ENCODE peak calls at places on chromosomes 3 and 15, in eight cellular contexts. B is heart left ventricle, N is AG04450, K is pancreas, T is MM.1S, A is right lobe of liver, M is GM06990, P is esophagus muscularis mucosa. R is an unnamed sample.

GRCh38 chr3:110362756-110363155 is 708.9 kb upstream of the NECTIN3 start:
- DNase-seq in B (no peak), T (no peak), M (no peak), N (no peak), P (no peak), A (no peak), K (no peak), R (no peak)

GRCh38 chr3:181300033-181300432 is 310.5 kb upstream of the DNAJC19 start:
- DNase-seq in T (no peak), B (no peak), M (no peak), N (no peak), A (no peak), K (no peak), P (no peak), R (no peak)

GRCh38 chr3:55654123-55654787 is 167.1 kb upstream of the WNT5A start:
- DNase-seq in M (peak), T (peak), A (no peak), N (no peak), B (no peak), K (no peak), P (no peak), R (peak)

GRCh38 chr15:47244361-47244760 is 472.9 kb upstream of the SEMA6D start:
- DNase-seq in B (no peak), K (no peak), A (no peak), P (no peak), M (no peak), T (no peak), N (no peak), R (no peak)

GRCh38 chr15:45471151-45471550 is 51.4 kb downstream of the SLC30A4 start:
- DNase-seq in T (no peak), N (no peak), P (no peak), K (no peak), B (no peak), M (no peak), A (no peak), R (no peak)

GRCh38 chr3:42376397-42376798 is 34.0 kb downstream of the LYZL4 start:
- DNase-seq in N (peak), B (peak), T (no peak), P (peak), A (no peak), K (no peak), M (no peak), R (no peak)

GRCh38 chr3:79724206-79724605 is 43.6 kb downstream of the ROBO1 start:
- DNase-seq in M (no peak), B (no peak), N (no peak), T (no peak), P (no peak), A (no peak), K (no peak), R (no peak)

GRCh38 chr3:186209810-186210752 is 101.2 kb upstream of the ETV5 start:
- DNase-seq in B (peak), M (peak), T (no peak), K (peak), N (peak), A (no peak), P (no peak), R (peak)

GRCh38 chr15:80660114-80660513 is 35.0 kb upstream of the ABHD17C start:
- DNase-seq in T (no peak), B (no peak), K (no peak), P (no peak), N (no peak), M (no peak), A (peak), R (no peak)

GRCh38 chr15:34456658-34457057 is 19.1 kb upstream of the GOLGA8A start:
- DNase-seq in T (no peak), B (no peak), N (no peak), K (no peak), M (no peak), A (no peak), P (no peak), R (no peak)

GRCh38 chr3:175386630-175387029 is 527.5 kb downstream of the NAALADL2 start:
- DNase-seq in T (no peak), K (no peak), M (no peak), P (no peak), N (peak), A (no peak), B (no peak), R (no peak)

GRCh38 chr15:38059665-38060064 is 125.2 kb downstream of the TMCO5A start:
- DNase-seq in N (no peak), B (no peak), M (no peak), T (peak), K (no peak), P (no peak), A (no peak), R (no peak)

GRCh38 chr15:40460404-40460803 is 10.4 kb upstream of the CHST14 start:
- DNase-seq in P (no peak), A (no peak), N (no peak), B (no peak), K (no peak), T (no peak), M (no peak), R (no peak)

GRCh38 chr3:123348471-123349200 is 100.3 kb downstream of the ADCY5 start:
- DNase-seq in M (no peak), K (no peak), B (no peak), T (no peak), P (no peak), N (no peak), A (no peak), R (no peak)

GRCh38 chr15:91894606-91895005 is 41.1 kb downstream of the SLCO3A1 start:
- DNase-seq in T (no peak), K (no peak), P (no peak), A (no peak), B (no peak), M (no peak), N (no peak), R (no peak)

GRCh38 chr3:157077565-157077991 is 82.4 kb downstream of the CCNL1 start:
- DNase-seq in T (peak), P (peak), K (no peak), A (no peak), B (no peak), N (no peak), M (no peak), R (no peak)

GRCh38 chr3:187041362-187042061 is 97.8 kb downstream of the RPL39L start:
- DNase-seq in A (no peak), K (no peak), B (no peak), T (peak), M (no peak), N (no peak), P (no peak), R (no peak)

GRCh38 chr3:14547693-14548092 is 7.6 kb upstream of the GRIP2 start:
- DNase-seq in P (no peak), T (no peak), A (no peak), B (no peak), M (no peak), K (no peak), N (no peak), R (no peak)

GRCh38 chr15:101651753-101652097 is 456 bp downstream of the TM2D3 start:
- DNase-seq in P (no peak), N (no peak), B (peak), T (peak), A (peak), K (no peak), M (no peak), R (no peak)

GRCh38 chr3:86788371-86788770 is 202.6 kb downstream of the VGLL3 start:
- DNase-seq in P (no peak), N (no peak), M (no peak), A (no peak), B (no peak), T (no peak), K (no peak), R (no peak)

GRCh38 chr3:187640823-187641135 is 29.4 kb downstream of the SST start:
- DNase-seq in N (no peak), B (no peak), P (no peak), K (no peak), A (no peak), M (no peak), T (no peak), R (no peak)

GRCh38 chr3:46027736-46028397 is 584 bp upstream of the XCR1 start:
- DNase-seq in T (peak), N (no peak), P (peak), A (no peak), K (no peak), B (no peak), M (no peak), R (no peak)

GRCh38 chr3:13461169-13462124 is 18.7 kb upstream of the HDAC11 start:
- DNase-seq in M (peak), P (no peak), K (peak), N (no peak), B (peak), T (peak), A (no peak), R (peak)

GRCh38 chr3:104273046-104273649 is 1093.6 kb upstream of the ALCAM start:
- DNase-seq in B (no peak), T (peak), K (no peak), P (no peak), N (no peak), M (no peak), A (no peak), R (no peak)

GRCh38 chr3:39657775-39658174 is 151.6 kb upstream of the MYRIP start:
- DNase-seq in M (no peak), K (no peak), B (no peak), A (no peak), T (no peak), N (no peak), P (no peak), R (no peak)

GRCh38 chr3:141341536-141341935 is 26.8 kb upstream of the ZBTB38 start:
- DNase-seq in B (no peak), T (no peak), K (no peak), N (no peak), P (no peak), A (no peak), M (no peak), R (no peak)

GRCh38 chr15:67242665-67243064 is 11.8 kb downstream of the AAGAB start:
- DNase-seq in B (no peak), A (no peak), M (no peak), N (no peak), K (no peak), T (peak), P (no peak), R (no peak)

GRCh38 chr3:128515967-128516366 is 23.0 kb upstream of the GATA2 start:
- DNase-seq in K (no peak), B (no peak), A (no peak), P (no peak), T (no peak), M (no peak), N (no peak), R (no peak)

GRCh38 chr15:62803856-62804400 is 238.6 kb upstream of the TPM1 start:
- DNase-seq in M (no peak), N (no peak), A (no peak), T (no peak), K (no peak), P (no peak), B (no peak), R (no peak)

GRCh38 chr3:71087109-71088018 is 496.2 kb downstream of the FOXP1 start:
- DNase-seq in N (no peak), M (peak), P (no peak), B (no peak), K (no peak), T (peak), A (no peak), R (peak)

GRCh38 chr3:188320757-188321156 is 166.8 kb downstream of the LPP start:
- DNase-seq in T (no peak), B (no peak), M (no peak), A (no peak), N (peak), P (no peak), K (no peak), R (no peak)

DNA sequence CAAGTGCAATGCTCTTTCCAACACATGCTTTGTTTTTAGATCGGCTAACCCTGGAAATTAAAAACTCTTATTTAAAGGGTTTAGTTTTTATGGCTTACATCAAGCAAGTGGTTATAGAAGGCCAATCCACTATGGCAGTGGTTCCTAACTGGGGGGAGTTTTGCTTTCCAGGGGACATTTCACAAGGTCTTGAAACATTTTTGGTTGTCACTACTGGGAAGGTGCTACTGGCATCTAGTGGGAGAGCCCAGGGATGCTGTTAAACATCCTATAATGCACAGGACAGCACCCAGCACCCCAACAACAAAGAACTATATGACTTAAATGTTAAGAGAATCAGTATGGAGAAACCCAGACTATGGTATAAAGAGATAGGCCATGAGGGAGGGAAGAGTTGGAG is 439.0 kb downstream of the NTRK3 start:
- DNase-seq in A (no peak), M (no peak), T (no peak), B (no peak), N (no peak), K (no peak), P (peak), R (no peak)
- TF ChIP-seq CTCF in A (no peak), M (no peak), T (no peak), B (no peak), N (peak), K (no peak), P (no peak), R (no peak)

DNA sequence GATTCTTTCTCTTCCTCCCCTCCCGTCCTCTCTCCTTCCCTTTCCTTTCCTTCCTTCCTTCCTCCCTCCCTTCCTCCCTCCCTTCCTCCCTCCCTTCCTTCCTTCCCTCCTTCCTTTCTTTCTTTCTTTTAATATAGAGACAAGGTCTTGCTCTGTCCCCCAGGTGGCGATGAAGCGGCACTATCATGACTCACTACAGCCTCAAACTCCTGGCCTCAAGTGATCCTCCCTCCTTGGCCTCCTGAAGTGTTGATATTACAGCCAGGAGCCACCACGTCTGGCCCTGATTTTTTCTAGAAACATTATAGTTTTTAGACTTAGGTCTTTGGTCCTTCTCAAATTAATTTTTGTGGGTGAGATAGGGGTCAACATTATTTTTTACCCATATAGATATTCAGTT is 15.5 kb downstream of the GRM2 start:
- DNase-seq in M (no peak), K (no peak), B (no peak), T (no peak), N (no peak), A (no peak), P (peak), R (no peak)
- TF ChIP-seq CTCF in M (no peak), K (no peak), B (no peak), T (no peak), N (no peak), A (no peak), P (no peak), R (no peak)

DNA sequence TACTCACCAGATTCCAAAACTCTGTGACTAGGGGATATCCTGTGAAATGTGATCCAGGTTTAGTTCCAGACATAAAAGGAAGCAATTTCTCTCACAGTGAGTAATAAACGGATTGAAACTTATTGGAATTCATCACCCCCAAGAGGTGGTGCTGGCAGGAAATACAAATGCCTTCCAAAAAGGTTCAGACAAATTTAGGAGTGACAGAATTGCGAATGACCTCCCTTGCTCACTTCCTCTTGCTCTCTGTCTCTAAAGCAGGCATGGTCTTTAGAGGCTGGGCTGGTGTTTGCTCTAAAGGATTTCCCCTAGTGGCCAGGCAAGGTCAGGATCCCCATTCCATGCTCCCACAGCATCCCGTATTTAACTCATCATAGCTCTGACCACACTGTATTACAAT is 449.4 kb upstream of the PPP2R3A start:
- DNase-seq in A (no peak), P (peak), M (no peak), T (no peak), B (no peak), N (no peak), K (no peak), R (no peak)
- TF ChIP-seq CTCF in A (no peak), P (no peak), M (no peak), T (no peak), B (no peak), N (peak), K (no peak), R (no peak)

DNA sequence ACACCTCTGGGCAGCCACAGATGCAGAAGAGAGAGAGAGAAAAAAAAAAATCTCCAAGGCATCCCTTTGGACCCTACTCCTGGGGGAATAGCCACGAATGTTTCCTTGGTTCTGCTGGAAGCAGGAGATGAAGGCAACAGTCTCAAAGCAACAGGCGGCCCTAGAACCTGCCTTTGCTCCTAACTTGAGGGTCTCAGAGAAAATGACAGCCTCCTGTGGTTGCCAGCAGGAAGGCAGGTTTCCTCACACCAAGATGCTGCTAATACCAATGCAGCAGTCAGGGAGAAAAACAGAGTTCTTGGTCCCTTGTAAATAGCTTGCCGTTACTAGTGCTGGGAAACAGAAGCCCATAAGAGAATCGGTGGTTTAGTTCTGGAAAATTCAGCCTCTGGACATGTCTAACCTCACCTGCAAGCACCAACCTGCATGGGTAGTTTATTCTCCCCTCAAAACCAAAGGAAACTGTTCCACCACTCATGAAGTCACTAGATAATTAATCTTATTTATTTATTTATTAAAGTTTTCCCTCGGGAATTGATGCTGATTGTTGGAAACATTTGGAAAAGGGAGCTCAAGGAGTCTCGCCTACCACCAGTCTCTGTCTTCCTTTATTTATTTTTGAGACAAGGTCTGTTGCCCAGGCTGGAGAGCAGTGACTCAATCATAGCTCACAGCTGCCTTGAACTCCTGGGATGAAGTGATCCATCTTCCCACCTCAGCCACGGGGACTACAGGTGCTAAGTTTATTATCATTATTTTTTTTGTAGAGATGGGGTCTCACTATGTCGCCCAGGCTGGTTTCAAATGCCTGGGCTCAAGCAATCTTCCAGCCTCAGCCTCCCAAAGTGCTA is 872 bp upstream of the FRMD4B start:
- DNase-seq in A (no peak), B (no peak), N (no peak), T (no peak), M (no peak), K (no peak), P (no peak), R (peak)
- TF ChIP-seq CTCF in A (no peak), B (no peak), N (no peak), T (no peak), M (no peak), K (no peak), P (no peak), R (no peak)

R was measured in GM13976.